ENCODE peak calls at places on chromosomes 2 and 18, in five cellular contexts. X is esophagus squamous epithelium, A is endothelial cell, P is spleen, M is NCI-H2029 treated with DMSO at 0.1 percent for 48 hours. Z is an unnamed sample.

GRCh38 chr2:128154225-128154624 is 63.2 kb downstream of the UGGT1 start:
- DNase-seq in X (no peak), A (no peak), P (no peak), M (no peak), Z (no peak)

GRCh38 chr2:7430421-7430868 is 513.2 kb downstream of the RNF144A start:
- DNase-seq in X (no peak), A (peak; percentile 18), P (no peak), M (no peak), Z (no peak)

GRCh38 chr18:76447268-76447890 is 47.7 kb downstream of the ZNF516 start:
- DNase-seq in X (no peak), A (no peak), P (peak; percentile 76), M (no peak), Z (no peak)

GRCh38 chr2:206389164-206389563 is 54.2 kb upstream of the ADAM23 start:
- DNase-seq in X (no peak), A (no peak), P (no peak), M (no peak), Z (no peak)

GRCh38 chr2:233928594-233929351 is 11.6 kb downstream of the TRPM8 start:
- DNase-seq in X (no peak), A (peak; percentile 52), P (no peak), M (peak; percentile 15), Z (no peak)

GRCh38 chr2:160367887-160368286 is 125.7 kb downstream of the RBMS1 start:
- DNase-seq in X (no peak), A (no peak), P (no peak), M (no peak), Z (no peak)

GRCh38 chr2:190340369-190340768 is 3.0 kb upstream of the INPP1 start:
- DNase-seq in X (no peak), A (peak; percentile 13), P (no peak), M (peak; percentile 55), Z (no peak)

GRCh38 chr2:14901740-14902139 is 269.2 kb downstream of the LRATD1 start:
- DNase-seq in X (no peak), A (no peak), P (no peak), M (no peak), Z (no peak)

GRCh38 chr2:99974966-99975365 is 167.4 kb downstream of the AFF3 start:
- DNase-seq in X (no peak), A (no peak), P (no peak), M (no peak), Z (no peak)

GRCh38 chr18:58590231-58590630 is 38.7 kb downstream of the ALPK2 start:
- DNase-seq in X (no peak), A (no peak), P (no peak), M (no peak), Z (no peak)

GRCh38 chr2:237459741-237460174 is 27.3 kb upstream of the MLPH start:
- DNase-seq in X (no peak), A (no peak), P (no peak), M (no peak), Z (no peak)

GRCh38 chr2:174078275-174078674 is 113.1 kb upstream of the SP3 start:
- DNase-seq in X (no peak), A (no peak), P (no peak), M (no peak), Z (no peak)

GRCh38 chr18:45896991-45897390 is 70.1 kb downstream of the EPG5 start:
- DNase-seq in X (no peak), A (no peak), P (no peak), M (no peak), Z (no peak)

GRCh38 chr2:171095014-171095582 is 65.6 kb downstream of the TLK1 start:
- DNase-seq in X (no peak), A (no peak), P (no peak), M (no peak), Z (no peak)

GRCh38 chr2:106108351-106108750 is 85.8 kb downstream of the UXS1 start:
- DNase-seq in X (no peak), A (no peak), P (no peak), M (no peak), Z (no peak)

GRCh38 chr18:37540424-37541121 is 25.0 kb downstream of the CELF4 start:
- DNase-seq in X (no peak), A (no peak), P (peak; percentile 44), M (no peak), Z (no peak)

GRCh38 chr2:232871835-232872736 is 2.0 kb downstream of the SNORC start:
- DNase-seq in X (no peak), A (no peak), P (no peak), M (no peak), Z (no peak)

GRCh38 chr2:46984034-46984433 is 68.4 kb upstream of the MCFD2 start:
- DNase-seq in X (no peak), A (no peak), P (peak; percentile 85), M (no peak), Z (no peak)

GRCh38 chr2:102103992-102104871 is 38.3 kb upstream of the IL1R1 start:
- DNase-seq in X (no peak), A (no peak), P (peak; percentile 72), M (no peak), Z (peak; percentile 66)

GRCh38 chr2:162330881-162331280 is 12.4 kb upstream of the IFIH1 start:
- DNase-seq in X (no peak), A (no peak), P (no peak), M (no peak), Z (no peak)

GRCh38 chr2:113257511-113258264 is 21.0 kb downstream of the PAX8 start:
- DNase-seq in X (no peak), A (no peak), P (no peak), M (no peak), Z (no peak)

GRCh38 chr2:7672027-7672684 is 754.9 kb downstream of the RNF144A start:
- DNase-seq in X (no peak), A (peak; percentile 76), P (peak; percentile 79), M (no peak), Z (no peak)

GRCh38 chr2:200860092-200860795 is 4.2 kb downstream of the CLK1 start:
- DNase-seq in X (no peak), A (no peak), P (no peak), M (no peak), Z (no peak)

GRCh38 chr18:79624356-79624961 is 55.1 kb upstream of the CTDP1 start:
- DNase-seq in X (no peak), A (no peak), P (peak; percentile 29), M (no peak), Z (no peak)

GRCh38 chr2:6777626-6778025 is 88.1 kb downstream of the CMPK2 start:
- DNase-seq in X (no peak), A (no peak), P (no peak), M (no peak), Z (no peak)

GRCh38 chr2:157587576-157587975 is 41.1 kb downstream of the ACVR1C start:
- DNase-seq in X (no peak), A (no peak), P (no peak), M (no peak), Z (no peak)

GRCh38 chr2:15311201-15311882 is 249.8 kb downstream of the NBAS start:
- DNase-seq in X (no peak), A (no peak), P (no peak), M (no peak), Z (no peak)

GRCh38 chr18:47594621-47595086 is 335.8 kb downstream of the SMAD2 start:
- DNase-seq in X (no peak), A (no peak), P (no peak), M (no peak), Z (no peak)

GRCh38 chr18:72555101-72555500 is 11.0 kb upstream of the CBLN2 start:
- DNase-seq in X (no peak), A (no peak), P (no peak), M (no peak), Z (no peak)

GRCh38 chr2:226578373-226578772 is 221.2 kb downstream of the IRS1 start:
- DNase-seq in X (no peak), A (no peak), P (no peak), M (no peak), Z (no peak)

GRCh38 chr2:167177196-167177595 is 288.9 kb downstream of the XIRP2 start:
- DNase-seq in X (no peak), A (no peak), P (no peak), M (no peak), Z (no peak)

GRCh38 chr2:150710916-150711315 is 223.4 kb upstream of the RND3 start:
- DNase-seq in X (no peak), A (no peak), P (no peak), M (no peak), Z (no peak)

GRCh38 chr2:195313976-195314375 is 343.1 kb upstream of the SLC39A10 start:
- DNase-seq in X (no peak), A (no peak), P (no peak), M (no peak), Z (no peak)

GRCh38 chr2:175742367-175742766 is 259.7 kb downstream of the LNPK start:
- DNase-seq in X (no peak), A (no peak), P (no peak), M (no peak), Z (no peak)